ENCODE peak calls at places on chromosome 12, in four cellular contexts. H is A549, B is H1, Y is HepG2. Z is an unnamed sample.

GRCh38 chr12:104011265-104011664 is 38.7 kb downstream of the GLT8D2 start:
- DNase-seq in H (peak), Y (no peak), B (no peak), Z (no peak)

GRCh38 chr12:93252221-93252620 is 125.5 kb upstream of the NUDT4 start:
- DNase-seq in B (no peak), H (no peak), Y (no peak), Z (no peak)

GRCh38 chr12:124419292-124420040 is 124.6 kb downstream of the RFLNA start:
- DNase-seq in Y (no peak), H (no peak), B (no peak), Z (no peak)

GRCh38 chr12:64221656-64222010 is 463 bp downstream of the KICS2 start:
- DNase-seq in H (peak), Y (peak), B (peak), Z (peak)

GRCh38 chr12:45959728-45960127 is 30.6 kb downstream of the SCAF11 start:
- DNase-seq in H (no peak), Y (no peak), B (no peak), Z (no peak)

GRCh38 chr12:50072198-50072907 is 12.8 kb upstream of the SMARCD1 start:
- DNase-seq in H (no peak), B (no peak), Y (no peak), Z (peak)

GRCh38 chr12:45464699-45465098 is 248.8 kb downstream of the ANO6 start:
- DNase-seq in Y (no peak), B (no peak), H (no peak), Z (no peak)

GRCh38 chr12:15520083-15520482 is 197.8 kb downstream of the PTPRO start:
- DNase-seq in H (no peak), Y (no peak), B (no peak), Z (no peak)

GRCh38 chr12:70571705-70572269 is 65.4 kb downstream of the PTPRB start:
- DNase-seq in Y (peak), H (no peak), B (no peak), Z (no peak)

GRCh38 chr12:58529897-58530296 is 390.4 kb downstream of the LRIG3 start:
- DNase-seq in B (no peak), H (no peak), Y (no peak), Z (no peak)

GRCh38 chr12:102503871-102504270 is 23.5 kb upstream of the IGF1 start:
- DNase-seq in B (no peak), Y (no peak), H (no peak), Z (no peak)

GRCh38 chr12:77064891-77065360 is 443 bp downstream of the E2F7 start:
- DNase-seq in B (no peak), H (peak), Y (no peak), Z (no peak)

GRCh38 chr12:96220902-96221301 is 26.7 kb downstream of the ELK3 start:
- DNase-seq in Y (no peak), B (no peak), H (no peak), Z (no peak)

GRCh38 chr12:124416516-124417395 is 121.9 kb downstream of the RFLNA start:
- DNase-seq in Y (no peak), H (no peak), B (no peak), Z (no peak)

GRCh38 chr12:11431486-11431885 is 36.1 kb upstream of the PRB2 start:
- DNase-seq in H (no peak), Y (no peak), B (no peak), Z (no peak)

GRCh38 chr12:460301-461230 is 827 bp downstream of the B4GALNT3 start:
- DNase-seq in H (no peak), Y (no peak), B (no peak), Z (peak)

DNA sequence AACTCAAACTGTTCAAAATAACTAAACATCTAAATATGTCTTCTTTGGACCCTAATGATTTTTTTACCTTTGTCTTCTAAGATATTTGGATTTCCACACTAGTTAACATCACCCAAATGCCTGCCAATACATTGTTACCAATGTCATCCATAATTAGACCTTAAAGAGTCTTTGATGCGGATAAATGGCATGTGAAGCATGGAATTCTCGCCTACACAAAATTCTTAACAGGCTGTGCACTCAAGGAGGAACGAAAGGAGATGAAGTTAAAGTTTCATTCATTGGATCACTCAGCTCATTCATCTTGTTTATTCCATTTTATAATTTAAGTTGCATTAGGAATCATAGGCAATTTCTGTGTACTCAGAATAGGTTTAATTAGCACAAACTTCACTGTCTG is 219.7 kb downstream of the ACSS3 start:
- DNase-seq in Y (no peak), H (no peak), B (no peak), Z (no peak)
- TF ChIP-seq PHF8 in Y (no peak), H (no peak), B (no peak), Z (no peak)

DNA sequence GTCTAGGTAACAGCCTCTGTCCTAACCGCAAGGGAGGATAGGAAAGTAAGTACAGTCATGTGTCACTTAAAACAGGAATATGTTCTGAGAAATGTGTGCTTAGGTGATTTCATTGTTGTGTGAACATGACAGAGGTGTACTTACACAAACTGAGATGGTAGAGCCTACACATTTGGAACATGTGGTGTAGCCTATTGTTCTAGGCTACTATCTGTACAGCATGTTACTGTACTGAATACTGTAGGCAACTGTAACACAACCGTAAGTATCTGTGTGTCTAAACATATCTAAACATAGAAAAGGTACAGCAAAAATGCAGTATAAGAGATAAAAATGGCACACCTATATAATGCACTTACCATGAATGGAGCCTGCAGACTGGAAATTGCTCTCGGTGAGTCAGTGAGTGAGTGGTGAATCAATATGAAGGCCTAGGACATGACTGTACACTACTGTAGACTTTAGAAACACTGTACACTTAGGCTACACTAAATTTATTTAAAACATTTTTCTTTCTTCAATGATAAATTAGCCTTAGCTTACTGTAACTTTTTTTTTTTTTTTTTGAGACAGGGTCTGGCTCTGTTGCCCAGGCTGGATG is 13.2 kb upstream of the MDM2 start:
- DNase-seq in H (no peak), B (no peak), Y (no peak), Z (no peak)
- TF ChIP-seq PHF8 in H (no peak), B (no peak), Y (no peak), Z (no peak)

GRCh38 chr12:63086149-63086915 is 64.7 kb downstream of the AVPR1A start:
- DNase-seq in Y (no peak), H (no peak), B (no peak), Z (no peak)

GRCh38 chr12:63085120-63085519 is 65.9 kb downstream of the AVPR1A start:
- DNase-seq in B (no peak), H (no peak), Y (no peak), Z (no peak)

GRCh38 chr12:63084501-63084900 is 66.5 kb downstream of the AVPR1A start:
- DNase-seq in Y (no peak), B (no peak), H (no peak), Z (no peak)

GRCh38 chr12:63079791-63080395 is 71.1 kb downstream of the AVPR1A start:
- DNase-seq in B (no peak), H (no peak), Y (no peak), Z (no peak)

DNA sequence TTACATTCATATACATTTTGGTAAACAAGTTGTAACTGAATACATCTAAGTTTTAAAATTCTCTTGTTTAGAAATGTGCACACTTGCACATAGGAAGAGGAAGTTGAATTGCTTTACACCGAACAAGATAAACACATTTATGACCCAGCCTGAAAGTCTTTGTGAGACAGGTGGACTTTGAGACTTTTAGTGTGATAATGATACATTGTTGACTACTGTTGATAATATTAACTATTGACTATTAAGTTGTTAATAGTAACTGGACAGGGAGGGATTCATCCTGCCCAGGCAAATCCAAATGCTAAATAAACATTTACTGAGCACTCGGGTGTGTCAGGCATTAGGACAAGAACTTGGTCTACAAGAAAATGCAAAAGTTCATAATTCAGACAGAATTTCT is 68.0 kb downstream of the AVPR1A start:
- DNase-seq in Y (peak), B (no peak), H (no peak), Z (no peak)
- TF ChIP-seq PHF8 in Y (no peak), B (no peak), H (no peak), Z (no peak)

GRCh38 chr12:114679942-114680341 is 4.0 kb downstream of the TBX3 start:
- DNase-seq in Y (no peak), B (no peak), H (no peak), Z (no peak)
- TF ChIP-seq PHF8 in Y (no peak), B (no peak), H (no peak), Z (no peak)

DNA sequence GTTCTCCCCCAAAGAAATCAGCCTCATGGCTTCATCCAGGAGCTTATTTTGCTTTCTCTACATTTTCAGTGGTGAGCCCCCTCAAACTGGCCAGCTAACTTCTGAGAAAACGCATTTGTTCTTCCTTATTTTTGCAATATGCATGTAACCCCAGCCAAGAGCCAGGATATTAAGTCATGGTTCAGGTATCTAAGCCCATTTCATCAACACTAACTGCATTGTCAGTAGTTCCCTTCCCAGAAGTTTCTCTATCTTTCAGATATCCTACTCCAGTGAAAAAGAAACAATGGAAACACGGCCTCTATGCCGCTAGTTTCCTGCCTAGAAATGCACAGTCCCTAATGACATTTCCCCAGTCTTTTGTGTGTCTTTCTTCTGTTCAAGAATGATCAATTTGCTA is 102.8 kb upstream of the RASSF8 start:
- DNase-seq in Y (no peak), B (no peak), H (no peak), Z (no peak)
- TF ChIP-seq PHF8 in Y (no peak), B (no peak), H (no peak), Z (no peak)

DNA sequence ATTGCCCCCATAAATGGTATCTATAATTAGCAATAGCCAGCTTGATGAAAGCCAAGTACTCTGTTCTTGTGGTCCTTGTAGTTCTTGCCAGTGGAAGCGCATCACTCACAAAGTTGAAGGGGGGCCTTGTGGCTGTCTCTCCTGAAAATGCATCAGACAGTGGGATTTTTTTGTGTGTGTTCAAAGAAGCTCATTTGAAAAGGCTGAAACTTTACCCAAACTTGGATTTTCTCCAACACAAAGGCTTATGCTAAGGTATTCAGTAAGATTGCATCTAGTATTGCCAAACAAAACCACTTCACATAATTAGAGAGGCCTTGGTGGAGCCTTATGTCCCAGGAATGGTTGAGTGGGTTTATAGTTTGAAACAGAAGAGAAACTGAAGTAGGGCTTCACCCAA is 216.7 kb upstream of the TMTC1 start:
- DNase-seq in H (no peak), Y (no peak), B (no peak), Z (no peak)
- TF ChIP-seq PHF8 in H (no peak), Y (no peak), B (no peak), Z (no peak)

Z was measured in K562.